ENCODE peak calls at places on chromosomes 2 and 18, in four cellular contexts. T is nucleus accumbens; M is CD4-positive, CD25-positive, alpha-beta regulatory T cell; R is AG10803. I is an unnamed sample.

GRCh38 chr18:74515620-74516231 is 18.6 kb upstream of the CNDP1 start:
- DNase-seq in R (no peak), T (no peak), M (no peak), I (no peak)

GRCh38 chr2:187451510-187451909 is 3.5 kb upstream of the CALCRL start:
- DNase-seq in M (no peak), T (no peak), R (no peak), I (no peak)

GRCh38 chr2:230922951-230923717 is 1.9 kb downstream of the GPR55 start:
- DNase-seq in M (no peak), R (no peak), T (no peak), I (no peak)

GRCh38 chr2:73885406-73885805 is 7.4 kb upstream of the ACTG2 start:
- DNase-seq in R (peak), M (no peak), T (no peak), I (no peak)

GRCh38 chr18:31977270-31977872 is 34.4 kb upstream of the TRAPPC8 start:
- DNase-seq in T (peak), M (peak), R (peak), I (peak)

GRCh38 chr18:62839874-62840713 is 124.8 kb downstream of the PHLPP1 start:
- DNase-seq in M (no peak), R (peak), T (no peak), I (no peak)

GRCh38 chr2:170350929-170351826 is 173.2 kb downstream of the MYO3B start:
- DNase-seq in R (no peak), T (no peak), M (no peak), I (no peak)

GRCh38 chr2:112640800-112641675 is 4.7 kb upstream of the SLC20A1 start:
- DNase-seq in M (no peak), R (peak), T (no peak), I (no peak)

GRCh38 chr2:228690681-228691080 is 509.2 kb upstream of the SPHKAP start:
- DNase-seq in R (no peak), M (no peak), T (no peak), I (no peak)

GRCh38 chr2:128487650-128488387 is 169.2 kb upstream of the HS6ST1 start:
- DNase-seq in T (no peak), R (no peak), M (no peak), I (peak)

GRCh38 chr2:192885569-192886160 is 690.9 kb upstream of the TMEFF2 start:
- DNase-seq in M (no peak), R (no peak), T (no peak), I (no peak)

GRCh38 chr2:54559593-54560145 is 103.5 kb downstream of the SPTBN1 start:
- DNase-seq in M (peak), R (peak), T (no peak), I (no peak)

GRCh38 chr2:104658149-104658839 is 195.6 kb upstream of the POU3F3 start:
- DNase-seq in R (peak), M (peak), T (peak), I (peak)

GRCh38 chr2:123179526-123179925 is 845.6 kb upstream of the CNTNAP5 start:
- DNase-seq in R (no peak), M (no peak), T (no peak), I (no peak)

GRCh38 chr2:162368494-162368893 is 24.6 kb downstream of the GCA start:
- DNase-seq in M (no peak), T (no peak), R (no peak), I (no peak)

GRCh38 chr2:227767830-227768229 is 22.1 kb downstream of the SCYGR8 start:
- DNase-seq in M (no peak), T (no peak), R (no peak), I (no peak)

GRCh38 chr2:15152382-15152781 is 408.8 kb downstream of the NBAS start:
- DNase-seq in M (no peak), T (no peak), R (no peak), I (no peak)

GRCh38 chr2:161981016-161981415 is 93.0 kb downstream of the DPP4 start:
- DNase-seq in M (no peak), T (no peak), R (no peak), I (no peak)

GRCh38 chr2:66547113-66547512 is 112.2 kb downstream of the MEIS1 start:
- DNase-seq in T (no peak), M (no peak), R (peak), I (no peak)

I was measured in head of caudate nucleus.